ENCODE peak calls at places on chromosomes 11 and 22, in seven cellular contexts. One of them, this sample, is unnamed.

GRCh38 chr11:44221992-44222391 is 87.9 kb downstream of the ALX4 start:
- DNase-seq in mesenteric fat pad: no peak
- DNase-seq in kidney tubule cell: no peak
- DNase-seq in nephron progenitor cell: no peak
- DNase-seq in fibroblast of villous mesenchyme: no peak
- DNase-seq in transverse colon: no peak
- DNase-seq in fibroblast of mammary gland: no peak
- DNase-seq in this sample: no peak

GRCh38 chr11:43748095-43748494 is 67.6 kb downstream of the HSD17B12 start:
- DNase-seq in mesenteric fat pad: no peak
- DNase-seq in kidney tubule cell: no peak
- DNase-seq in nephron progenitor cell: no peak
- DNase-seq in fibroblast of villous mesenchyme: no peak
- DNase-seq in transverse colon: no peak
- DNase-seq in fibroblast of mammary gland: no peak
- DNase-seq in this sample: no peak

GRCh38 chr22:24894220-24894975 is 52.1 kb downstream of the LHFPL7 start:
- DNase-seq in mesenteric fat pad: peak
- DNase-seq in kidney tubule cell: peak
- DNase-seq in nephron progenitor cell: peak
- DNase-seq in fibroblast of villous mesenchyme: peak
- DNase-seq in transverse colon: peak
- DNase-seq in fibroblast of mammary gland: peak
- DNase-seq in this sample: peak

GRCh38 chr11:723120-723883 is 17.3 kb downstream of the EPS8L2 start:
- DNase-seq in mesenteric fat pad: no peak
- DNase-seq in kidney tubule cell: peak
- DNase-seq in nephron progenitor cell: no peak
- DNase-seq in fibroblast of villous mesenchyme: peak
- DNase-seq in transverse colon: peak
- DNase-seq in fibroblast of mammary gland: peak
- DNase-seq in this sample: no peak

GRCh38 chr11:73270089-73270854 is 1.9 kb upstream of the P2RY6 start:
- DNase-seq in mesenteric fat pad: peak
- DNase-seq in kidney tubule cell: no peak
- DNase-seq in nephron progenitor cell: peak
- DNase-seq in fibroblast of villous mesenchyme: no peak
- DNase-seq in transverse colon: no peak
- DNase-seq in fibroblast of mammary gland: no peak
- DNase-seq in this sample: no peak

GRCh38 chr11:111691731-111692130 is 74.5 kb downstream of the PPP2R1B start:
- DNase-seq in mesenteric fat pad: no peak
- DNase-seq in kidney tubule cell: peak
- DNase-seq in nephron progenitor cell: no peak
- DNase-seq in fibroblast of villous mesenchyme: no peak
- DNase-seq in transverse colon: no peak
- DNase-seq in fibroblast of mammary gland: no peak
- DNase-seq in this sample: no peak

GRCh38 chr22:45454260-45454659 is 40.8 kb downstream of the RIBC2 start:
- DNase-seq in mesenteric fat pad: no peak
- DNase-seq in kidney tubule cell: no peak
- DNase-seq in nephron progenitor cell: no peak
- DNase-seq in fibroblast of villous mesenchyme: peak
- DNase-seq in transverse colon: no peak
- DNase-seq in fibroblast of mammary gland: peak
- DNase-seq in this sample: no peak

GRCh38 chr11:8683115-8683807 is 669 bp downstream of the RPL27A start:
- DNase-seq in mesenteric fat pad: no peak
- DNase-seq in kidney tubule cell: peak
- DNase-seq in nephron progenitor cell: no peak
- DNase-seq in fibroblast of villous mesenchyme: peak
- DNase-seq in transverse colon: no peak
- DNase-seq in fibroblast of mammary gland: no peak
- DNase-seq in this sample: no peak

GRCh38 chr11:68935066-68935465 is 31.4 kb downstream of the IGHMBP2 start:
- DNase-seq in mesenteric fat pad: no peak
- DNase-seq in kidney tubule cell: no peak
- DNase-seq in nephron progenitor cell: no peak
- DNase-seq in fibroblast of villous mesenchyme: no peak
- DNase-seq in transverse colon: no peak
- DNase-seq in fibroblast of mammary gland: no peak
- DNase-seq in this sample: no peak

GRCh38 chr11:108915666-108916065 is 250.8 kb downstream of the DDX10 start:
- DNase-seq in mesenteric fat pad: no peak
- DNase-seq in kidney tubule cell: no peak
- DNase-seq in nephron progenitor cell: no peak
- DNase-seq in fibroblast of villous mesenchyme: peak
- DNase-seq in transverse colon: no peak
- DNase-seq in fibroblast of mammary gland: no peak
- DNase-seq in this sample: no peak

GRCh38 chr11:3050386-3051325 is 6.6 kb downstream of the CARS1 start:
- DNase-seq in mesenteric fat pad: no peak
- DNase-seq in kidney tubule cell: no peak
- DNase-seq in nephron progenitor cell: no peak
- DNase-seq in fibroblast of villous mesenchyme: no peak
- DNase-seq in transverse colon: no peak
- DNase-seq in fibroblast of mammary gland: no peak
- DNase-seq in this sample: no peak

GRCh38 chr22:36951746-36952145 is 38.3 kb downstream of the CSF2RB start:
- DNase-seq in mesenteric fat pad: peak
- DNase-seq in kidney tubule cell: no peak
- DNase-seq in nephron progenitor cell: no peak
- DNase-seq in fibroblast of villous mesenchyme: no peak
- DNase-seq in transverse colon: no peak
- DNase-seq in fibroblast of mammary gland: no peak
- DNase-seq in this sample: no peak

GRCh38 chr11:17802491-17802890 is 67.9 kb downstream of the KCNC1 start:
- DNase-seq in mesenteric fat pad: no peak
- DNase-seq in kidney tubule cell: no peak
- DNase-seq in nephron progenitor cell: no peak
- DNase-seq in fibroblast of villous mesenchyme: no peak
- DNase-seq in transverse colon: no peak
- DNase-seq in fibroblast of mammary gland: no peak
- DNase-seq in this sample: no peak